ENCODE peak calls at places on chromosome 13, in four cellular contexts. One of them, this sample, is unnamed.
A peak's percentile ranks its signal among the peaks of the same experiment; 100 is the strongest.

GRCh38 chr13:71880753-71881541 is 13.9 kb upstream of the DACH1 start:
- DNase-seq in NCI-H526 treated with DMSO at 0.1 percent for 48 hours: no peak
- DNase-seq in NCI-H510A treated with DMSO at 0.1 percent for 48 hours: no peak
- DNase-seq in BE2C: no peak
- DNase-seq in this sample: no peak

GRCh38 chr13:52615817-52616216 is 26.4 kb upstream of the HNRNPA1L2 start:
- DNase-seq in NCI-H510A treated with DMSO at 0.1 percent for 48 hours: no peak
- DNase-seq in NCI-H526 treated with DMSO at 0.1 percent for 48 hours: no peak
- DNase-seq in BE2C: no peak
- DNase-seq in this sample: no peak

GRCh38 chr13:40370662-40371061 is 295.8 kb downstream of the FOXO1 start:
- DNase-seq in NCI-H526 treated with DMSO at 0.1 percent for 48 hours: no peak
- DNase-seq in BE2C: no peak
- DNase-seq in NCI-H510A treated with DMSO at 0.1 percent for 48 hours: no peak
- DNase-seq in this sample: no peak

GRCh38 chr13:28499579-28499978 is 4.7 kb upstream of the FLT1 start:
- DNase-seq in BE2C: no peak
- DNase-seq in NCI-H526 treated with DMSO at 0.1 percent for 48 hours: no peak
- DNase-seq in NCI-H510A treated with DMSO at 0.1 percent for 48 hours: no peak
- DNase-seq in this sample: no peak

GRCh38 chr13:97310809-97311436 is 88.8 kb downstream of the MBNL2 start:
- DNase-seq in BE2C: no peak
- DNase-seq in NCI-H526 treated with DMSO at 0.1 percent for 48 hours: peak; percentile 61
- DNase-seq in NCI-H510A treated with DMSO at 0.1 percent for 48 hours: peak; percentile 54
- DNase-seq in this sample: no peak

GRCh38 chr13:37270206-37271001 is 164.9 kb upstream of the CSNK1A1L start:
- DNase-seq in BE2C: no peak
- DNase-seq in NCI-H526 treated with DMSO at 0.1 percent for 48 hours: no peak
- DNase-seq in NCI-H510A treated with DMSO at 0.1 percent for 48 hours: no peak
- DNase-seq in this sample: no peak

GRCh38 chr13:110055089-110055488 is 251.9 kb downstream of the COL4A1 start:
- DNase-seq in NCI-H526 treated with DMSO at 0.1 percent for 48 hours: no peak
- DNase-seq in NCI-H510A treated with DMSO at 0.1 percent for 48 hours: no peak
- DNase-seq in BE2C: no peak
- DNase-seq in this sample: no peak

GRCh38 chr13:73809561-73809960 is 324.6 kb downstream of the KLF12 start:
- DNase-seq in NCI-H510A treated with DMSO at 0.1 percent for 48 hours: no peak
- DNase-seq in NCI-H526 treated with DMSO at 0.1 percent for 48 hours: no peak
- DNase-seq in BE2C: no peak
- DNase-seq in this sample: no peak

GRCh38 chr13:97194473-97194872 is 27.7 kb upstream of the MBNL2 start:
- DNase-seq in BE2C: no peak
- DNase-seq in NCI-H510A treated with DMSO at 0.1 percent for 48 hours: no peak
- DNase-seq in NCI-H526 treated with DMSO at 0.1 percent for 48 hours: no peak
- DNase-seq in this sample: no peak

GRCh38 chr13:25847635-25848616 is 203.9 kb downstream of the SHISA2 start:
- DNase-seq in NCI-H526 treated with DMSO at 0.1 percent for 48 hours: no peak
- DNase-seq in NCI-H510A treated with DMSO at 0.1 percent for 48 hours: no peak
- DNase-seq in BE2C: no peak
- DNase-seq in this sample: no peak

GRCh38 chr13:80695841-80696240 is 354.9 kb upstream of the SPRY2 start:
- DNase-seq in NCI-H526 treated with DMSO at 0.1 percent for 48 hours: no peak
- DNase-seq in BE2C: no peak
- DNase-seq in NCI-H510A treated with DMSO at 0.1 percent for 48 hours: no peak
- DNase-seq in this sample: no peak

GRCh38 chr13:41813426-41813825 is 147.5 kb downstream of the VWA8 start:
- DNase-seq in BE2C: no peak
- DNase-seq in NCI-H510A treated with DMSO at 0.1 percent for 48 hours: no peak
- DNase-seq in NCI-H526 treated with DMSO at 0.1 percent for 48 hours: no peak
- DNase-seq in this sample: no peak

GRCh38 chr13:101382086-101382485 is 34.2 kb downstream of the NALCN start:
- DNase-seq in NCI-H526 treated with DMSO at 0.1 percent for 48 hours: no peak
- DNase-seq in BE2C: no peak
- DNase-seq in NCI-H510A treated with DMSO at 0.1 percent for 48 hours: no peak
- DNase-seq in this sample: no peak